ENCODE peak calls at places on chromosomes 6 and 20, in five cellular contexts. One of them, this sample, is unnamed. For H3K4me1, the result is how much of the 10 kb centered on the place peaks cover.

GRCh38 chr6:134810402-134810801 is 139.5 kb downstream of the ALDH8A1 start:
- DNase-seq in uterus: no peak
- DNase-seq in esophagus squamous epithelium: no peak
- DNase-seq in cardiac muscle cell: no peak
- DNase-seq in heart right ventricle: no peak
- DNase-seq in this sample: no peak

GRCh38 chr6:169961772-169962561 is 210.5 kb downstream of the ERMARD start:
- DNase-seq in esophagus squamous epithelium: no peak
- DNase-seq in heart right ventricle: peak
- DNase-seq in cardiac muscle cell: peak
- DNase-seq in uterus: peak
- DNase-seq in this sample: peak

GRCh38 chr6:106112446-106112845 is 26.3 kb downstream of the PRDM1 start:
- DNase-seq in heart right ventricle: no peak
- DNase-seq in cardiac muscle cell: no peak
- DNase-seq in uterus: no peak
- DNase-seq in esophagus squamous epithelium: no peak
- DNase-seq in this sample: no peak

GRCh38 chr6:88360203-88360797 is 194.2 kb upstream of the CNR1 start:
- DNase-seq in heart right ventricle: no peak
- DNase-seq in uterus: no peak
- DNase-seq in esophagus squamous epithelium: no peak
- DNase-seq in cardiac muscle cell: peak
- DNase-seq in this sample: no peak

GRCh38 chr6:5300206-5300764 is 39.0 kb downstream of the FARS2 start:
- DNase-seq in cardiac muscle cell: no peak
- DNase-seq in uterus: no peak
- DNase-seq in heart right ventricle: no peak
- DNase-seq in esophagus squamous epithelium: no peak
- DNase-seq in this sample: no peak

GRCh38 chr6:16568128-16568527 is 193.1 kb downstream of the ATXN1 start:
- DNase-seq in heart right ventricle: no peak
- DNase-seq in cardiac muscle cell: no peak
- DNase-seq in uterus: no peak
- DNase-seq in esophagus squamous epithelium: no peak
- DNase-seq in this sample: no peak

GRCh38 chr6:145332001-145332400 is 403.3 kb downstream of the EPM2A start:
- DNase-seq in uterus: no peak
- DNase-seq in heart right ventricle: no peak
- DNase-seq in cardiac muscle cell: no peak
- DNase-seq in esophagus squamous epithelium: no peak
- DNase-seq in this sample: no peak

GRCh38 chr20:62128499-62128898 is 6.2 kb downstream of the LSM14B start:
- DNase-seq in heart right ventricle: no peak
- DNase-seq in cardiac muscle cell: no peak
- DNase-seq in uterus: no peak
- DNase-seq in esophagus squamous epithelium: no peak
- DNase-seq in this sample: no peak

GRCh38 chr20:41081276-41081814 is 52.7 kb downstream of the TOP1 start:
- DNase-seq in heart right ventricle: no peak
- DNase-seq in esophagus squamous epithelium: no peak
- DNase-seq in uterus: no peak
- DNase-seq in cardiac muscle cell: peak
- DNase-seq in this sample: no peak

GRCh38 chr20:32368323-32368722 is 10.2 kb downstream of the ASXL1 start:
- DNase-seq in heart right ventricle: no peak
- DNase-seq in esophagus squamous epithelium: no peak
- DNase-seq in uterus: no peak
- DNase-seq in cardiac muscle cell: no peak
- DNase-seq in this sample: no peak

GRCh38 chr6:100433726-100434435 is 30.8 kb downstream of the SIM1 start:
- DNase-seq in heart right ventricle: no peak
- DNase-seq in uterus: no peak
- DNase-seq in cardiac muscle cell: no peak
- DNase-seq in esophagus squamous epithelium: no peak
- DNase-seq in this sample: no peak

DNA sequence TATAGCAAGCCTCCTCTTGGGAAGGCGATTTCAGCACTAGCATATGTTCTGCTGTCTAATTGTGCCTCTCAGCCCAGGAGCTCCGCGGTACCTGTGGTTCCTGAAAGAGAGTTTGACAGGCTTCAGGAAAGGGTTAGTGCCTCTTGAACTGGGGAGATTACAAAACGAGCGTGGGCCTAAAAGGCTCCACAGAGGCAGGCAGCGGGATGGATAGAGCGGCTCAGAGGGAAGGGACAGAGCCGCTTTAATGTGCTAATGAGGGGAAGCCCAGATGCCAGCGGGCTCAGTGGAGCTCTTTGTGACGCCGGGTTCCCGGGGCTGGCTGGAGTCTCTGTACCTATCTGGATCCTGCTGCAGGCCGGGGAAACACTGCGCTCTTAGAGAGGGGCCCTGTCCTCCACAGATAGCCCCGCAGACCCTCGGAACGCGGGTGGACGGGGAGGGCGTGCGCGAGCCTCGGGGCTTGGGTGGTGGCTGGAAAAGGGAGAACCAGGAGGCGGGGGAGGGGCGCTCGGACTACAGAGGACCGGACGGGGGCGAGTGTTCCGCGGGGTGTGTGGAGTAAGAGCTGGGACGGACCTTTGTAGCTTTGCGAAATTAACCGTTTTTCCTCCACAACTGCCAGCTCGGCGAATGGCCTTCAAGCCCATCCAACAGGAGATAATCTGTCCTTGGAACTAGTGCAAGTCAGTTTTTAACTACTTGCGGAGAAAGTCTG is 12.9 kb downstream of the SLC35F1 start:
- DNase-seq in esophagus squamous epithelium: no peak
- DNase-seq in cardiac muscle cell: no peak
- DNase-seq in uterus: peak
- DNase-seq in heart right ventricle: peak
- DNase-seq in this sample: no peak
- H3K4me3 ChIP-seq in esophagus squamous epithelium: peak
- H3K4me3 ChIP-seq in cardiac muscle cell: peak
- H3K4me3 ChIP-seq in uterus: peak
- H3K4me3 ChIP-seq in heart right ventricle: peak
- H3K4me3 ChIP-seq in this sample: peak

GRCh38 chr6:56795852-56796532 is 153.3 kb upstream of the DST start:
- DNase-seq in uterus: no peak
- DNase-seq in heart right ventricle: no peak
- DNase-seq in cardiac muscle cell: no peak
- DNase-seq in esophagus squamous epithelium: no peak
- DNase-seq in this sample: no peak

GRCh38 chr6:56799966-56800365 is 154.9 kb upstream of the BEND6 start:
- DNase-seq in esophagus squamous epithelium: no peak
- DNase-seq in cardiac muscle cell: no peak
- DNase-seq in uterus: no peak
- DNase-seq in heart right ventricle: no peak
- DNase-seq in this sample: no peak

GRCh38 chr6:56794421-56794820 is 151.7 kb upstream of the DST start:
- DNase-seq in esophagus squamous epithelium: no peak
- DNase-seq in heart right ventricle: no peak
- DNase-seq in uterus: no peak
- DNase-seq in cardiac muscle cell: no peak
- DNase-seq in this sample: no peak

GRCh38 chr6:56793938-56794337 is 151.2 kb upstream of the DST start:
- DNase-seq in esophagus squamous epithelium: no peak
- DNase-seq in heart right ventricle: no peak
- DNase-seq in cardiac muscle cell: no peak
- DNase-seq in uterus: no peak
- DNase-seq in this sample: no peak

DNA sequence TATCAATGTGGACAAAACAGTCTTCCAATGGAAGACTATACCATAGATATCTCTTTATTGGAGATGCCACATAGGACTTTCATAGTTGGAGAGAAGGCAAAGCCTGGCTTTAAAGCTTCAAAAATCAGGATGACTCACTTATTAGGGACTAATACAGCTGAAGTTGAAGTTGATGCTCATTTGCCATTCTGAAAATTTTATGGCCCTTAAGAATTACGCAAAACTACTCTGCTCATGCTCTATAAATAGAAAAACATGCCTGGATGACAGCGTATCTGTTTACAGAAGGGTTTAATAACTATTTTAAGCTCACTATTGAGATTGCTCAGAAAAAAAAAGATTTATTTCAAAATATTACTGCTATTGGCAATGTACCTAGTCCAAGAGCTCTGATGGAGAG is 155.5 kb upstream of the DST start:
- DNase-seq in esophagus squamous epithelium: no peak
- DNase-seq in cardiac muscle cell: no peak
- DNase-seq in heart right ventricle: no peak
- DNase-seq in uterus: no peak
- DNase-seq in this sample: no peak
- H3K4me1 ChIP-seq in esophagus squamous epithelium: under half
- H3K4me1 ChIP-seq in cardiac muscle cell: under half
- H3K4me1 ChIP-seq in heart right ventricle: under half
- H3K4me1 ChIP-seq in uterus: under half
- H3K4me1 ChIP-seq in this sample: under half

GRCh38 chr6:161356167-161356844 is 82.4 kb upstream of the AGPAT4 start:
- DNase-seq in esophagus squamous epithelium: no peak
- DNase-seq in cardiac muscle cell: no peak
- DNase-seq in uterus: no peak
- DNase-seq in heart right ventricle: no peak
- DNase-seq in this sample: no peak
- H3K27ac ChIP-seq in esophagus squamous epithelium: no peak
- H3K27ac ChIP-seq in cardiac muscle cell: no peak
- H3K27ac ChIP-seq in uterus: no peak
- H3K27ac ChIP-seq in heart right ventricle: no peak
- H3K27ac ChIP-seq in this sample: no peak

DNA sequence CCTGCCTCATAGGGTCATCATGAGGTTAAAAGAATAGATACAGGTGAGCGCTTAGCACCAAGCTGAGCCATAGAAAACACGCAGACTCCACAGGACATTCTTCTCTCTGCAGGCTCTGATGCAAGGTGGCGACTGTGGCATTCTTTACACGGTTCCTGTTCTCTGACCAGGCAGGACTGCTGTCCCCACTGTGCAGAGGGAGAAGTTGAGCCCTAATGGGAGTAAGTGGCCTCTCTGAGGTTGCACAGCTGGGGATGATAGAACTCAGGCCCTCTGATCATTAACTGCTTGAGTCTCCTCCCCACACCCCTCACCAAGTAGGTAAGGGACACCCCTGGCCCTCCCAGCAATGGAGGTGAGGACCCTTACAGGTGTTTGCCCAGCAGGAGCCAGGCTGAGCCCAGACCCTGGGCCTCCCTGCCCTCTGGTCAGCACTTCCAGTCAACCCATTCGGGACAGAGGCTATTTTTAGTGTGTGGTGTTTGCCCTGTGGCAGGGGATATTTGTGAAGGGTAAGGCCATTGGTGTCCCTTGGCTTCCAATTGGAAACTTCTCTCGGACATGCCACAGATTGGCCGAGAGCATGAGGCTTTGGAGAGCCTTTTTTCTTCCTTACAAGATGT is 116.8 kb downstream of the VEGFA start:
- DNase-seq in uterus: no peak
- DNase-seq in esophagus squamous epithelium: no peak
- DNase-seq in heart right ventricle: no peak
- DNase-seq in cardiac muscle cell: no peak
- DNase-seq in this sample: no peak
- H3K4me3 ChIP-seq in uterus: no peak
- H3K4me3 ChIP-seq in esophagus squamous epithelium: no peak
- H3K4me3 ChIP-seq in heart right ventricle: no peak
- H3K4me3 ChIP-seq in cardiac muscle cell: no peak
- H3K4me3 ChIP-seq in this sample: no peak

DNA sequence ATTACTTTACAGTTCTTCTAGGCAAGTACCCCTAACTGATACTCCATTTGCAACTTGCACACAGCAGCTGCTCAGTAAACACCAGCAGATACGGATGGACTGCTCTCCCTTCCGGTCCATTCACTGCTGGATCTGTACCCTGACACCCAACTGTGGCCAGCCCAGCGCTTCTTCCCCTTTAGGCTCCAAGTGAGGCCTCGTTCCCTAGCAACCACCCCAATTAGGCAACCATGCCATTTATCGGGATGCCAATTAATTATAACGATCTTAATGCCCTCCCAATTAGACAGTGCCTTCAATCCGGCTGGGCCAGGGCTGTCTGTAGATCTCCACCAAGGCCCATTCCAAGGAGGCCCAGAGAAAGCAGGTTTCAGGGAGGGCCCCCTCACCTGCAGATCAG is 3.2 kb downstream of the SULF2 start:
- DNase-seq in esophagus squamous epithelium: no peak
- DNase-seq in cardiac muscle cell: no peak
- DNase-seq in uterus: no peak
- DNase-seq in heart right ventricle: no peak
- DNase-seq in this sample: no peak
- H3K4me1 ChIP-seq in esophagus squamous epithelium: under half
- H3K4me1 ChIP-seq in cardiac muscle cell: under half
- H3K4me1 ChIP-seq in uterus: under half
- H3K4me1 ChIP-seq in heart right ventricle: under half
- H3K4me1 ChIP-seq in this sample: half or more

GRCh38 chr6:36052092-36052491 is 24.5 kb downstream of the MAPK14 start:
- DNase-seq in uterus: no peak
- DNase-seq in cardiac muscle cell: no peak
- DNase-seq in heart right ventricle: no peak
- DNase-seq in esophagus squamous epithelium: no peak
- DNase-seq in this sample: peak

GRCh38 chr6:36054965-36055364 is 27.4 kb downstream of the MAPK14 start:
- DNase-seq in cardiac muscle cell: no peak
- DNase-seq in heart right ventricle: no peak
- DNase-seq in uterus: no peak
- DNase-seq in esophagus squamous epithelium: no peak
- DNase-seq in this sample: no peak

GRCh38 chr6:36054415-36054814 is 26.8 kb downstream of the MAPK14 start:
- DNase-seq in heart right ventricle: no peak
- DNase-seq in esophagus squamous epithelium: no peak
- DNase-seq in cardiac muscle cell: no peak
- DNase-seq in uterus: no peak
- DNase-seq in this sample: no peak

GRCh38 chr6:36056178-36056577 is 28.6 kb downstream of the MAPK14 start:
- DNase-seq in esophagus squamous epithelium: no peak
- DNase-seq in uterus: no peak
- DNase-seq in heart right ventricle: no peak
- DNase-seq in cardiac muscle cell: no peak
- DNase-seq in this sample: no peak

DNA sequence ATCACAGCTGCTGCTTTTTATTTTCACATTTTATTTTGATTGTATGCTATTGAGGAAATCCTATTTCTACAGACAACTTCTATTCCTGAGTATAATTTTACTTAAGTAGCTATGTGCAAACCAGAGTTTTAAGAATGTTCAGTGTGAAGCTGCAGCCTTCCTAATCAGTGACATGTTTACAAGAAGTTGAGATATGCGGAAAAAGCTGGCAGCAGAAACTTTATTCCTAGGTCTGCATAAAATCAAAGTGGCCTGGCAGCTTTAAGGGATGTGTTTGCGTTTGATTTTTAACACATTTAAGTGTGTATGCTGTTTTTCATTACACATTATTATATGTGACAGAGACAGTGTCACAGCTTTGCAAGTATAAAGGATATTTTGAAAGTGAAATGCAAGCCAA is 26.3 kb downstream of the MAPK14 start:
- DNase-seq in esophagus squamous epithelium: no peak
- DNase-seq in heart right ventricle: no peak
- DNase-seq in uterus: no peak
- DNase-seq in cardiac muscle cell: peak
- DNase-seq in this sample: no peak
- H3K27ac ChIP-seq in esophagus squamous epithelium: no peak
- H3K27ac ChIP-seq in heart right ventricle: no peak
- H3K27ac ChIP-seq in uterus: peak
- H3K27ac ChIP-seq in cardiac muscle cell: peak
- H3K27ac ChIP-seq in this sample: peak